ENCODE peak calls at places on chromosome 19, in six cellular contexts. C is ACHN, K is mesenteric fat pad, A is AG08396, W is fibroblast of pulmonary artery, V is transverse colon. U is an unnamed sample.

GRCh38 chr19:3389876-3390361 is 23.5 kb downstream of the NFIC start:
- DNase-seq in W (no peak), A (no peak), V (no peak), K (no peak), C (no peak), U (peak; percentile 63)

GRCh38 chr19:37987356-37988332 is 80.6 kb downstream of the SIPA1L3 start:
- DNase-seq in W (no peak), V (peak; percentile 62), A (no peak), C (no peak), K (no peak), U (no peak)

GRCh38 chr19:22807061-22807835 is 23.3 kb upstream of the ZNF99 start:
- DNase-seq in C (no peak), A (no peak), W (no peak), K (no peak), V (no peak), U (no peak)

GRCh38 chr19:10761443-10762242 is 43.8 kb downstream of the DNM2 start:
- DNase-seq in W (no peak), A (no peak), C (no peak), V (peak; percentile 61), K (no peak), U (no peak)

GRCh38 chr19:52237771-52238400 is 31.5 kb upstream of the ZNF766 start:
- DNase-seq in V (peak; percentile 59), K (no peak), A (peak; percentile 30), C (peak; percentile 54), W (peak; percentile 76), U (peak; percentile 84)

GRCh38 chr19:46812898-46813569 is 24.6 kb upstream of the SLC1A5 start:
- DNase-seq in A (no peak), C (no peak), W (no peak), V (no peak), K (no peak), U (no peak)

GRCh38 chr19:28239270-28239669 is 973.7 kb downstream of the UQCRFS1 start:
- DNase-seq in C (peak; percentile 6), V (no peak), W (peak; percentile 13), A (no peak), K (no peak), U (no peak)

GRCh38 chr19:3692141-3693029 is 7.9 kb downstream of the PIP5K1C start:
- DNase-seq in A (peak; percentile 66), K (no peak), V (no peak), C (no peak), W (no peak), U (no peak)

GRCh38 chr19:51345076-51345620 is 3.2 kb upstream of the VSIG10L start:
- DNase-seq in C (no peak), W (no peak), K (no peak), V (no peak), A (no peak), U (no peak)

GRCh38 chr19:13887529-13887928 is 10.6 kb downstream of the NANOS3 start:
- DNase-seq in W (peak; percentile 21), V (no peak), K (no peak), A (no peak), C (no peak), U (no peak)

U was measured in astrocyte of the hippocampus.